ENCODE peak calls at places on chromosomes 12 and 14, in eight cellular contexts. One of them, this sample, is unnamed.

GRCh38 chr14:106372870-106373657 is 846.7 kb downstream of the TMEM121 start:
- DNase-seq in GDM1: peak
- DNase-seq in GM20000: peak
- DNase-seq in left ventricle myocardium inferior: peak
- DNase-seq in NCI-H1436: peak
- DNase-seq in neural progenitor cell: no peak
- DNase-seq in HFFc6: no peak
- DNase-seq in NAMALWA: peak
- DNase-seq in this sample: peak

GRCh38 chr14:68578597-68578996 is 214.3 kb downstream of the ZFP36L1 start:
- DNase-seq in GDM1: no peak
- DNase-seq in GM20000: no peak
- DNase-seq in left ventricle myocardium inferior: no peak
- DNase-seq in NCI-H1436: no peak
- DNase-seq in neural progenitor cell: no peak
- DNase-seq in HFFc6: no peak
- DNase-seq in NAMALWA: no peak
- DNase-seq in this sample: no peak

GRCh38 chr14:100534528-100535286 is 52.5 kb downstream of the BEGAIN start:
- DNase-seq in GDM1: peak
- DNase-seq in GM20000: peak
- DNase-seq in left ventricle myocardium inferior: peak
- DNase-seq in NCI-H1436: no peak
- DNase-seq in neural progenitor cell: peak
- DNase-seq in HFFc6: no peak
- DNase-seq in NAMALWA: no peak
- DNase-seq in this sample: no peak

GRCh38 chr12:25051583-25052190 is 102.8 kb upstream of the BCAT1 start:
- DNase-seq in GDM1: peak
- DNase-seq in GM20000: peak
- DNase-seq in left ventricle myocardium inferior: no peak
- DNase-seq in NCI-H1436: no peak
- DNase-seq in neural progenitor cell: no peak
- DNase-seq in HFFc6: no peak
- DNase-seq in NAMALWA: peak
- DNase-seq in this sample: no peak

GRCh38 chr14:69945905-69946304 is 66.7 kb downstream of the SMOC1 start:
- DNase-seq in GDM1: no peak
- DNase-seq in GM20000: no peak
- DNase-seq in left ventricle myocardium inferior: no peak
- DNase-seq in NCI-H1436: no peak
- DNase-seq in neural progenitor cell: no peak
- DNase-seq in HFFc6: no peak
- DNase-seq in NAMALWA: no peak
- DNase-seq in this sample: no peak

GRCh38 chr14:83548061-83548839 is 1981.7 kb upstream of the FLRT2 start:
- DNase-seq in GDM1: no peak
- DNase-seq in GM20000: no peak
- DNase-seq in left ventricle myocardium inferior: no peak
- DNase-seq in NCI-H1436: no peak
- DNase-seq in neural progenitor cell: peak
- DNase-seq in HFFc6: peak
- DNase-seq in NAMALWA: no peak
- DNase-seq in this sample: no peak

GRCh38 chr12:48618541-48618940 is 48.7 kb upstream of the LALBA start:
- DNase-seq in GDM1: peak
- DNase-seq in GM20000: peak
- DNase-seq in left ventricle myocardium inferior: peak
- DNase-seq in NCI-H1436: peak
- DNase-seq in neural progenitor cell: peak
- DNase-seq in HFFc6: peak
- DNase-seq in NAMALWA: peak
- DNase-seq in this sample: peak

GRCh38 chr14:32594766-32595165 is 265.7 kb downstream of the AKAP6 start:
- DNase-seq in GDM1: no peak
- DNase-seq in GM20000: no peak
- DNase-seq in left ventricle myocardium inferior: no peak
- DNase-seq in NCI-H1436: no peak
- DNase-seq in neural progenitor cell: no peak
- DNase-seq in HFFc6: peak
- DNase-seq in NAMALWA: no peak
- DNase-seq in this sample: no peak

GRCh38 chr12:26648584-26648983 is 184.4 kb downstream of the ITPR2 start:
- DNase-seq in GDM1: no peak
- DNase-seq in GM20000: no peak
- DNase-seq in left ventricle myocardium inferior: no peak
- DNase-seq in NCI-H1436: no peak
- DNase-seq in neural progenitor cell: no peak
- DNase-seq in HFFc6: peak
- DNase-seq in NAMALWA: no peak
- DNase-seq in this sample: no peak